ENCODE peak calls at places on chromosomes 5 and 9, in six cellular contexts. D, W, P, J, G and U are unnamed samples.

GRCh38 chr5:4295663-4296339 is 700.2 kb downstream of the IRX1 start:
- DNase-seq in P (no peak), G (no peak), J (no peak), W (no peak), D (no peak), U (peak)

GRCh38 chr5:160439205-160439600 is 17.5 kb downstream of the PTTG1 start:
- DNase-seq in D (peak), W (peak), J (peak), P (peak), G (peak), U (peak)

GRCh38 chr9:91720746-91721705 is 229.0 kb downstream of the ROR2 start:
- DNase-seq in J (no peak), D (no peak), G (no peak), P (no peak), W (no peak), U (peak)

GRCh38 chr9:98742325-98743280 is 33.9 kb upstream of the GABBR2 start:
- DNase-seq in D (peak), G (no peak), J (no peak), P (no peak), W (no peak), U (no peak)

GRCh38 chr9:70902705-70903131 is 218.7 kb downstream of the TRPM3 start:
- DNase-seq in D (peak), J (no peak), P (peak), W (no peak), G (no peak), U (no peak)

GRCh38 chr5:310941-311434 is 10.5 kb upstream of the AHRR start:
- DNase-seq in G (no peak), P (peak), J (no peak), W (no peak), D (no peak), U (no peak)

GRCh38 chr5:93755716-93756115 is 14.3 kb upstream of the POU5F2 start:
- DNase-seq in J (no peak), P (no peak), W (no peak), D (no peak), G (no peak), U (no peak)

GRCh38 chr9:88378317-88378716 is 9.9 kb upstream of the SPIN1 start:
- DNase-seq in P (peak), D (no peak), G (no peak), W (no peak), J (no peak), U (peak)

GRCh38 chr5:4647056-4647455 is 493.1 kb upstream of the ADAMTS16 start:
- DNase-seq in W (no peak), P (no peak), J (no peak), D (no peak), G (no peak), U (no peak)

GRCh38 chr9:6079386-6079785 is 64.0 kb upstream of the RANBP6 start:
- DNase-seq in J (no peak), D (no peak), W (no peak), G (no peak), P (no peak), U (no peak)

GRCh38 chr5:84383816-84384603 is 670 bp downstream of the EDIL3 start:
- DNase-seq in D (no peak), G (no peak), W (no peak), J (no peak), P (peak), U (peak)

GRCh38 chr9:133188006-133188842 is 20.8 kb downstream of the OBP2B start:
- DNase-seq in G (peak), D (peak), J (peak), W (no peak), P (no peak), U (peak)

GRCh38 chr5:102832445-102832844 is 77.3 kb downstream of the PAM start:
- DNase-seq in D (no peak), W (no peak), J (no peak), G (no peak), P (no peak), U (no peak)

GRCh38 chr9:129952337-129952736 is 90.7 kb downstream of the FNBP1 start:
- DNase-seq in D (no peak), J (no peak), G (no peak), W (no peak), P (no peak), U (no peak)
- TF ChIP-seq MAX in D (no peak), J (no peak), G (no peak), W (no peak), P (no peak), U (no peak)

GRCh38 chr9:93814561-93814960 is 140.6 kb downstream of the BARX1 start:
- DNase-seq in W (no peak), D (no peak), G (no peak), J (no peak), P (no peak), U (peak)
- TF ChIP-seq CTCF in W (no peak), D (no peak), G (no peak), J (no peak), P (no peak), U (peak)

GRCh38 chr5:135473956-135474670 is 22.0 kb upstream of the TIFAB start:
- DNase-seq in J (no peak), P (no peak), W (no peak), G (no peak), D (no peak), U (no peak)
- TF ChIP-seq MYC in J (no peak), P (no peak), W (no peak), G (no peak), D (no peak), U (no peak)

DNA sequence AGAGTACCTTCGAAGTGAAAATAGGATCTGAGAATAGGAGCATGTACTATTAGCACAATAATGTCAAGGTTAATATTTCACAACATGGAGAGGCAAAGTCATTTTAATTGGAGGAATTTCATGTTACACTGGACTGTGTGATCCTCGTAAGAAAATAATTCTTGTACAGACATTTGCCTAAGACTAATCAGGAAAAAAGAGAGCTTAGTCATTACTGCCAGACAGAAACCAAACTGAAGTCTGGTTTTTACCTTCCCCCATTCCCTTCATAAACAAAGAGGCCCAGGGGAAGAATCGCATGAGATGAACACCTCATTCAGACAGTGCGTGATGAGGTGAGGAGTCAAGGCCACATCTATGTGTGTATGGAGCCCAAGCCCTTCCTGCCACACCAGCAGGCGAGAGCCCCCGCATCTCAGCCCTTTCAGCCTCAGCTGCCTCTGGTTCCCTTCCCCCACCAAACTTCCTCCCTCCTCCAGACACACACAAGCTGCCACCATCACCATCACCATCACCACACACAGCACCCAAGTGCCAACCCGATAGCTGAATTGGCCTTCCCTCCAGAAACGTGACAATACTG is 135.8 kb upstream of the ABCA1 start:
- DNase-seq in D (no peak), W (no peak), J (no peak), G (peak), P (no peak), U (peak)
- TF ChIP-seq MAX in D (no peak), W (no peak), J (no peak), G (no peak), P (no peak), U (no peak)

DNA sequence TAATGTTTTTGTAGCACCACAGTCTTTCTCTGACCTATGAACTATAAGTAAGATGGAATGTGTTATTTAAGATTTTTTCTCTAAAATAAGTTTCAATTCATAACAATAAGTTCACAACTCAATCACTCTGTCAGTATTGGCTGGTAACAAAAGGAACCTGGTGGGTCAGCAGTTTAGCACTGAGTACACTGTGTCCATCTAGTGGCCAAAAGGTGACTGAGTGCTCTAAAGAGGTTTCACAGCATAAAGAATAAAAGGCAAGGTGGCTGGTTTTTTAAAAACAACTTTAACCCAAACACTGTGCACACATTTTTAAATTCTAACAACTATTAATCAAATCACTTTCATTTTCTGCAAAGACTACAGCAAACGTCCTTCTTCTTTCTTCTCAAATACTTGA is 443.3 kb downstream of the PDE4D start:
- DNase-seq in W (no peak), D (no peak), P (no peak), G (no peak), J (no peak), U (peak)
- TF ChIP-seq CTCF in W (peak), D (peak), P (peak), G (no peak), J (no peak), U (peak)

GRCh38 chr5:16787278-16787677 is 148.8 kb downstream of the MYO10 start:
- DNase-seq in D (no peak), J (no peak), P (peak), G (no peak), W (no peak), U (no peak)

GRCh38 chr5:16788957-16789356 is 147.1 kb downstream of the MYO10 start:
- DNase-seq in D (no peak), J (no peak), W (no peak), G (no peak), P (no peak), U (no peak)

GRCh38 chr5:16782227-16782626 is 153.9 kb downstream of the MYO10 start:
- DNase-seq in P (no peak), G (no peak), D (no peak), J (no peak), W (no peak), U (no peak)

GRCh38 chr5:16784843-16785791 is 151.0 kb downstream of the MYO10 start:
- DNase-seq in G (no peak), D (no peak), J (no peak), P (no peak), W (peak), U (no peak)

DNA sequence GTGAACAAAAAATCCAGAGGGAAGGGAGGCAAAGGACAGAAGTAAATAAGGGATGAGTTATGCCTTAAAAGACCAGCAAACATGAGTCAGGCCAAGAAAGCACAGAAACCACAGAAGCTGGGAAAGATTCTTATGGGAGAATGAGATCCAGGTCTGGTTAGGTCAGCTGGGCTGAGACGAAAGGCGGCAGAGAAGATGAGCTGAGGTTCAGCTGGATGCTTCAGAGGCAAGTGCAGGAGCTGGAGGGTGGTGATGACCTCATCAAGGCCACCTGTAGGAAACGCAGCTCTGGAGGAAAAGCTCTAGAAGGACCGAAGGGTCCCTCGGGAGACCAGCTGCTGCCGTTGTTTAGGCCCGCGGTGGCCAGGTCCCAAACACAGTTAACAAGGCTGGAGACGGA is 152.0 kb downstream of the MYO10 start:
- DNase-seq in J (no peak), D (no peak), W (no peak), G (no peak), P (no peak), U (no peak)
- TF ChIP-seq MYC in J (no peak), D (no peak), W (no peak), G (no peak), P (no peak), U (no peak)

DNA sequence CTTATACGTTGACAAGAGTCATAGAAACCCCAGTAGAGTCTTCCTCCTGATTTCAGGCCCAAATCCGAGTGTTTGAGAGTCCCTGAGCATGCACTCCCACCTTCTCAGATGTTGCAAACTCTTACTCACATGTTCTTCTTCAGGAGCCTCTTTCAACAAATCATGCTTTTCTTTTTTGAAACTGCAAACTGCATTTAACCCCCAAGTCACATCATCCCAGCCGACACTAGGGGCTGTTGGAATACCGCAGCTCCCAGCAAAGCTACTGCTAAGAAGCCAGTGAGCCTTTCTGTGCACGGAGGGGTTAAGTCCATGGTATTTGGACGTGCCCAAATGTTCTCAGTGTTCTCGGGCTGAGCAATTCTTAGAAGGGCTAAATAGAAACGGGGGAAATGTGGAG is 282.9 kb downstream of the NFIB start:
- DNase-seq in G (no peak), J (no peak), D (no peak), W (no peak), P (peak), U (no peak)
- TF ChIP-seq MAX in G (no peak), J (no peak), D (no peak), W (no peak), P (no peak), U (no peak)

DNA sequence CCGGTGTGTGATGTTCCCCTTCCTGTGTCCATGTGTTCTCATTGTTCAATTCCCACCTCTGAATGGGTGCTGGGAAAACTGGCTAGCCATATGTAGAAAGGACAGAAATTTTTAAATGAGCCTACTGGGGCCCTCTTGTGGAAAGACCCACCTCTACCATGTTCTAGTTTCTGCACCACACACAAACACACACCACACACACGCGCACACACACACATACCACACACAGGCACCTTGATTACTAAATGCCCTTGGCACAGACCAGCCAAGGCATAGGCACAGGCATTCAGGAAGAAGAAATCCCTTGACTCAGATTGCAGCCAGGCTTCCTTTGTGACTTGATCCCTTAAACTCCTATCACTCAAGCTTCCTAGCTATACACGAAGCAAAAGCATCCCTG is 60.5 kb downstream of the SIL1 start:
- DNase-seq in P (peak), W (no peak), D (no peak), J (peak), G (peak), U (peak)
- TF ChIP-seq CTCF in P (peak), W (peak), D (peak), J (peak), G (peak), U (peak)

GRCh38 chr5:159339451-159339850 is 9.2 kb upstream of the IL12B start:
- DNase-seq in D (no peak), W (no peak), J (no peak), P (no peak), G (no peak), U (no peak)

GRCh38 chr5:159336586-159337290 is 6.5 kb upstream of the IL12B start:
- DNase-seq in D (no peak), P (no peak), J (no peak), W (no peak), G (no peak), U (no peak)

GRCh38 chr5:159338143-159338542 is 7.9 kb upstream of the IL12B start:
- DNase-seq in J (no peak), D (no peak), P (no peak), G (no peak), W (no peak), U (peak)

GRCh38 chr5:159340511-159340910 is 10.2 kb upstream of the IL12B start:
- DNase-seq in P (no peak), D (no peak), W (no peak), G (no peak), J (no peak), U (no peak)

GRCh38 chr5:159337291-159337974 is 7.1 kb upstream of the IL12B start:
- DNase-seq in D (no peak), P (no peak), G (no peak), J (peak), W (no peak), U (peak)
- TF ChIP-seq MYC in D (no peak), P (no peak), G (no peak), J (no peak), W (no peak), U (no peak)

DNA sequence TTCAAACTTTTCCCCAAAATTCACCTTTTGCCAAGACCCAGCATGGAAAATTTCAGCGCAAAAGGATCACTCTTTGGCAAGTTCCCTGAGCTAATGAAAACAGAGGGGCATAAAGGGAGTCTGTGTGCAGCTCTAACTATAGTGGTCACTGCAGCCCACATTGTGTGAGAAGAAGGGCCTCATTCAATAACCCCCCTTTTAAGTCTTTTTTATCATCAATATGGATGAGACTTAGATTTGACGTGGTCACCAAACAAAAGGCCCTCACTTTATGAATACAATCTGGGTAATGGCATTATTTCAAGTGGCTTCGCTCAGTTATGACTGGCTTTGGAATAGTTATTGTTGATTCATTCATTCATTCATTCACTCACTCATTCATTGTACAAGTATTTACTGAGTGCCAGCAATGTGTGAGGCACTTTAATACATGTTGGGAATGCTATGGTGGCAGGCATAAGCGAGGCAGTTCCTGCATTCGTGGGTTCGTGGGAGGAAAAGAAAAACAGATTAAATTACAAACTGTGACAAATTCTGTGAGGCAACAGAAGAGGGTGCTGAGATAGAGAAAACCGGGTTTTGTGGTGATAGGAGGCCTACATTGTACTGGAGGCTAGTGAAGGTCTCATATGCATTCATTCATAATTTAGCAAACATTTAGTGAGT is 145.7 kb upstream of the KLF4 start:
- DNase-seq in P (no peak), W (no peak), G (no peak), D (no peak), J (no peak), U (peak)
- TF ChIP-seq MAX in P (no peak), W (no peak), G (no peak), D (no peak), J (no peak), U (no peak)